ENCODE peak calls at places on chromosomes 4 and X, in ten cellular contexts. W, M, G, F, K, P, S, B, Q and U are unnamed samples.
A peak's percentile ranks its signal among the peaks of the same experiment; 100 is the strongest.

GRCh38 chrX:118988913-118989312 is 14.5 kb downstream of the LONRF3 start:
- DNase-seq in S (no peak), F (no peak), B (no peak), P (no peak), G (no peak), M (no peak), K (no peak), W (no peak), Q (no peak), U (no peak)

GRCh38 chr4:6280365-6280996 is 10.8 kb downstream of the WFS1 start:
- DNase-seq in K (no peak), W (no peak), F (no peak), Q (no peak), M (no peak), P (peak; percentile 27), B (no peak), S (no peak), G (no peak), U (no peak)

GRCh38 chr4:166941629-166942028 is 292.7 kb downstream of the SPOCK3 start:
- DNase-seq in B (no peak), P (no peak), G (no peak), Q (no peak), S (no peak), W (no peak), F (no peak), K (no peak), M (no peak), U (no peak)

GRCh38 chr4:118797558-118798142 is 38.3 kb downstream of the SEC24D start:
- DNase-seq in P (no peak), W (no peak), B (no peak), S (no peak), F (no peak), M (peak; percentile 66), Q (no peak), G (no peak), K (no peak), U (no peak)

GRCh38 chr4:128342762-128343161 is 55.1 kb upstream of the PGRMC2 start:
- DNase-seq in K (no peak), F (no peak), Q (no peak), M (no peak), B (no peak), W (no peak), P (no peak), G (no peak), S (no peak), U (no peak)

GRCh38 chrX:47187106-47187677 is 6.4 kb upstream of the UBA1 start:
- DNase-seq in G (no peak), Q (peak; percentile 52), P (no peak), K (no peak), B (no peak), W (no peak), F (no peak), S (peak; percentile 92), M (no peak), U (no peak)

GRCh38 chrX:24859211-24859841 is 156.4 kb downstream of the ARX start:
- DNase-seq in F (no peak), K (no peak), P (no peak), S (no peak), M (no peak), G (no peak), Q (no peak), B (no peak), W (no peak), U (no peak)

GRCh38 chr4:186204611-186205144 is 13.3 kb downstream of the CYP4V2 start:
- DNase-seq in G (no peak), F (no peak), P (no peak), W (no peak), B (no peak), K (no peak), Q (no peak), S (no peak), M (no peak), U (no peak)

GRCh38 chrX:131262738-131263679 is 26.1 kb downstream of the IGSF1 start:
- DNase-seq in Q (peak; percentile 69), M (no peak), G (no peak), W (peak; percentile 36), B (no peak), P (no peak), F (peak; percentile 13), K (no peak), S (no peak), U (no peak)

GRCh38 chrX:42585842-42586621 is 191.9 kb downstream of the PPP1R2C start:
- DNase-seq in G (no peak), Q (no peak), B (no peak), K (no peak), S (no peak), W (no peak), P (no peak), F (no peak), M (no peak), U (no peak)

GRCh38 chr4:53121304-53121865 is 244.5 kb downstream of the SCFD2 start:
- DNase-seq in P (no peak), B (no peak), M (no peak), G (no peak), W (no peak), S (no peak), Q (no peak), F (no peak), K (no peak), U (no peak)

GRCh38 chr4:188665466-188665865 is 526.2 kb downstream of the TRIML1 start:
- DNase-seq in F (no peak), B (no peak), M (no peak), S (no peak), G (no peak), P (no peak), W (no peak), K (no peak), Q (no peak), U (no peak)

GRCh38 chr4:70559924-70560323 is 32.1 kb upstream of the AMBN start:
- DNase-seq in F (no peak), P (no peak), S (no peak), Q (no peak), M (no peak), K (no peak), G (no peak), W (no peak), B (no peak), U (no peak)

GRCh38 chrX:111868726-111869638 is 7.0 kb upstream of the TRPC5OS start:
- DNase-seq in B (no peak), G (no peak), Q (no peak), M (no peak), F (no peak), K (no peak), P (no peak), S (peak; percentile 23), W (no peak), U (peak; percentile 21)

GRCh38 chrX:452598-452997 is 65.9 kb upstream of the PPP2R3B start:
- DNase-seq in M (no peak), F (no peak), W (no peak), B (no peak), K (no peak), S (no peak), P (no peak), G (no peak), Q (no peak), U (no peak)

GRCh38 chr4:70818173-70818856 is 21.4 kb downstream of the GRSF1 start:
- DNase-seq in B (no peak), M (no peak), G (no peak), K (no peak), F (no peak), S (no peak), P (no peak), W (no peak), Q (no peak), U (no peak)

GRCh38 chr4:159227378-159227777 is 124.5 kb downstream of the RAPGEF2 start:
- DNase-seq in P (no peak), W (no peak), Q (no peak), F (no peak), M (peak; percentile 11), K (no peak), G (no peak), B (no peak), S (no peak), U (no peak)

GRCh38 chrX:21766101-21766500 is 8.2 kb upstream of the SMPX start:
- DNase-seq in F (no peak), S (no peak), G (no peak), M (no peak), W (no peak), Q (no peak), P (no peak), K (no peak), B (no peak), U (no peak)

GRCh38 chrX:21770631-21771321 is 12.9 kb upstream of the SMPX start:
- DNase-seq in B (no peak), S (peak; percentile 1), F (no peak), M (no peak), W (no peak), Q (peak; percentile 49), K (no peak), P (no peak), G (no peak), U (no peak)
- TF ChIP-seq CTCF in B (no peak), S (no peak), F (no peak), M (no peak), W (no peak), Q (peak; percentile 71), K (no peak), P (no peak), G (no peak), U (no peak)

DNA sequence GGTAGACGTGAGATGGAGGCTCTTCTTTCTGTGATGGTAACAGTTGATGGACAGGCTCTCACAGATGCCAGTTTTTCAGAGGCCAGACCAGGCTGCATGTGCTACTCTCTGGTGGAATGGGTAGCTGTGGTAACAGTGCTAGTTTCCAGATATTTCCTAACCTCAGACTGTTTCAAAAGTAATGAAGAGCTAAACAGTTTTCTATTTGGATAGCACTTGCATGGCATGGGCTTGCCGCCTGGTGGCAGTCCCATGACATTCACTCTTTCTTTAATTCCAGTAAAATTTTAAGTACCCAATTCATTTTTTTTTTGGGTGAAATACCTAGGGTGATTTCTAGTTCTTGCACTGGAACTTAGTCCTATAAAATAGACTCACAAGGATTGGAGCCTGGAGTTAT is 220.2 kb upstream of the MAD2L1 start:
- DNase-seq in W (no peak), F (no peak), Q (peak; percentile 27), K (no peak), S (no peak), P (no peak), B (no peak), M (no peak), G (no peak), U (no peak)
- TF ChIP-seq CTCF in W (peak; percentile 54), F (no peak), Q (peak; percentile 70), K (no peak), S (no peak), P (no peak), B (no peak), M (peak; percentile 44), G (no peak), U (no peak)

DNA sequence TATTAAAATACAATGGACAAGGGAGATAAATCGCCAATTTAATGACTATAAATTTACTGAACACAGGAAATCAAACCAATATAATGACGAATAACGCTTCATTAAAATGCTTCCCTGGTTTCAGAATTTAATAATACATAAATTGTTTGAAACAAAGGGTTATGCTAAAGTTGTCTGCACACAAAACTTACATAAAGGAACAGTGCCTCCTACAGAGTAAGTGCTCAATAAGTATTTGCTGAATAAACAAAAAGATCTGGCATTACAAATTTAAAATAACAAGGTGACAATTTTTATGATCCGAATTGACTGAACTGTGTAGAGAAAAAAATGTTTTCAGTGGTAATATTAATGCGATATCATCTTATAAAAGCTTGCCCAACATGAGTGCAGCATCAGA is 69.6 kb downstream of the NOCT start:
- DNase-seq in K (no peak), S (no peak), F (no peak), G (no peak), B (no peak), M (no peak), W (no peak), P (no peak), Q (no peak), U (no peak)
- TF ChIP-seq CTCF in K (peak; percentile 22), S (no peak), F (no peak), G (no peak), B (no peak), M (peak; percentile 24), W (peak; percentile 14), P (peak; percentile 42), Q (peak; percentile 17), U (peak; percentile 12)

GRCh38 chr4:72909461-72909860 is 160.1 kb downstream of the COX18 start:
- DNase-seq in B (no peak), M (no peak), S (no peak), Q (peak; percentile 48), G (no peak), W (no peak), F (no peak), K (no peak), P (no peak), U (no peak)
- TF ChIP-seq CTCF in B (peak; percentile 51), M (peak; percentile 59), S (no peak), Q (peak; percentile 76), G (no peak), W (peak; percentile 16), F (peak; percentile 17), K (peak; percentile 33), P (peak; percentile 11), U (no peak)